ENCODE peak calls at places on chromosome 4, in eight cellular contexts. G is NCI-H1092; U is kidney; P is Calu3; R is stimulated activated CD4-positive, alpha-beta T cell treated with anti-CD3 and anti-CD28 coated beads, TNF-alpha, amount 100 ng/mL, for 48 hours; B is NCI-H1930; H is T-cell; W is GF-D8. J is an unnamed sample.
A peak's percentile ranks its signal among the peaks of the same experiment; 100 is the strongest.

GRCh38 chr4:113759696-113760093 is 1.8 kb downstream of the CAMK2D start:
- DNase-seq in G (no peak), U (no peak), P (no peak), R (no peak), B (no peak), H (no peak), W (no peak), J (no peak)

GRCh38 chr4:116860891-116861290 is 224.5 kb downstream of the TRAM1L1 start:
- DNase-seq in G (no peak), U (no peak), P (no peak), R (no peak), B (no peak), H (no peak), W (no peak), J (no peak)

GRCh38 chr4:166842795-166843261 is 391.5 kb downstream of the SPOCK3 start:
- DNase-seq in G (no peak), U (peak; percentile 63), P (no peak), R (no peak), B (no peak), H (no peak), W (no peak), J (no peak)

GRCh38 chr4:27024807-27025206 is 164.2 kb downstream of the STIM2 start:
- DNase-seq in G (no peak), U (no peak), P (no peak), R (no peak), B (no peak), H (no peak), W (no peak), J (no peak)

GRCh38 chr4:101501421-101501820 is 154.1 kb upstream of the PPP3CA start:
- DNase-seq in G (no peak), U (no peak), P (no peak), R (no peak), B (no peak), H (no peak), W (no peak), J (no peak)

GRCh38 chr4:7842384-7843279 is 97.0 kb downstream of the AFAP1 start:
- DNase-seq in G (no peak), U (peak; percentile 86), P (no peak), R (no peak), B (no peak), H (no peak), W (no peak), J (no peak)

GRCh38 chr4:39353478-39354177 is 12.5 kb downstream of the RFC1 start:
- DNase-seq in G (no peak), U (no peak), P (no peak), R (no peak), B (no peak), H (peak; percentile 21), W (peak; percentile 81), J (peak; percentile 52)

GRCh38 chr4:163930086-163930485 is 435.6 kb downstream of the TMA16 start:
- DNase-seq in G (no peak), U (no peak), P (no peak), R (no peak), B (no peak), H (no peak), W (no peak), J (no peak)

GRCh38 chr4:41413670-41414069 is 124.3 kb upstream of the LIMCH1 start:
- DNase-seq in G (no peak), U (no peak), P (no peak), R (no peak), B (no peak), H (no peak), W (no peak), J (no peak)

GRCh38 chr4:17138847-17139246 is 240.4 kb upstream of the LDB2 start:
- DNase-seq in G (no peak), U (no peak), P (no peak), R (no peak), B (no peak), H (no peak), W (no peak), J (no peak)

GRCh38 chr4:152485726-152486276 is 50.1 kb downstream of the FBXW7 start:
- DNase-seq in G (no peak), U (no peak), P (peak; percentile 34), R (peak; percentile 0), B (no peak), H (peak; percentile 39), W (no peak), J (no peak)

GRCh38 chr4:45957353-45957752 is 166.5 kb downstream of the GABRG1 start:
- DNase-seq in G (no peak), U (no peak), P (no peak), R (no peak), B (no peak), H (no peak), W (no peak), J (no peak)

GRCh38 chr4:4854649-4855292 is 4.7 kb upstream of the MSX1 start:
- DNase-seq in G (peak; percentile 67), U (peak; percentile 39), P (no peak), R (no peak), B (no peak), H (no peak), W (no peak), J (no peak)

GRCh38 chr4:39899291-39899690 is 78.4 kb downstream of the PDS5A start:
- DNase-seq in G (no peak), U (no peak), P (no peak), R (no peak), B (no peak), H (no peak), W (no peak), J (no peak)

GRCh38 chr4:75514949-75515612 is 808 bp downstream of the THAP6 start:
- DNase-seq in G (no peak), U (no peak), P (peak; percentile 4), R (no peak), B (no peak), H (peak; percentile 12), W (peak; percentile 36), J (peak; percentile 2)

GRCh38 chr4:40377462-40378385 is 42.6 kb downstream of the CHRNA9 start:
- DNase-seq in G (no peak), U (no peak), P (no peak), R (no peak), B (no peak), H (no peak), W (no peak), J (no peak)

GRCh38 chr4:108129226-108129625 is 39.5 kb downstream of the LEF1 start:
- DNase-seq in G (no peak), U (no peak), P (no peak), R (no peak), B (no peak), H (no peak), W (no peak), J (no peak)

GRCh38 chr4:137531951-137532868 is at the start of gene PCDH18:
- DNase-seq in G (no peak), U (peak; percentile 93), P (peak; percentile 12), R (no peak), B (no peak), H (no peak), W (no peak), J (no peak)

GRCh38 chr4:168524006-168524405 is 27.2 kb downstream of the PALLD start:
- DNase-seq in G (no peak), U (no peak), P (no peak), R (no peak), B (no peak), H (no peak), W (no peak), J (no peak)

GRCh38 chr4:1487761-1488160 is 81.5 kb upstream of the NKX1-1 start:
- DNase-seq in G (no peak), U (peak; percentile 8), P (no peak), R (no peak), B (no peak), H (no peak), W (no peak), J (no peak)

GRCh38 chr4:136036744-136037143 is 1495.5 kb downstream of the PCDH18 start:
- DNase-seq in G (no peak), U (no peak), P (no peak), R (no peak), B (no peak), H (no peak), W (peak; percentile 6), J (no peak)

GRCh38 chr4:168383510-168383909 is 65.0 kb upstream of the DDX60 start:
- DNase-seq in G (no peak), U (no peak), P (no peak), R (no peak), B (no peak), H (no peak), W (no peak), J (no peak)

GRCh38 chr4:26590639-26591038 is 6.8 kb downstream of the TBC1D19 start:
- DNase-seq in G (no peak), U (no peak), P (no peak), R (no peak), B (no peak), H (no peak), W (no peak), J (no peak)

GRCh38 chr4:174929346-174929745 is 11.2 kb downstream of the ADAM29 start:
- DNase-seq in G (no peak), U (peak; percentile 30), P (no peak), R (no peak), B (no peak), H (no peak), W (no peak), J (no peak)

J was measured in GM18507.